ENCODE peak calls at places on chromosomes 1 and 21, in nine cellular contexts. E, G, F, V, Y, K, P, Z and J are unnamed samples.

GRCh38 chr1:110615548-110616130 is 9.5 kb upstream of the KCNA2 start:
- DNase-seq in Y (peak; percentile 75), K (peak; percentile 40), G (peak; percentile 78), E (peak; percentile 72), P (peak; percentile 55), V (peak; percentile 82), F (peak; percentile 74), Z (peak; percentile 68), J (peak; percentile 53)

GRCh38 chr1:63779338-63779819 is 5.6 kb downstream of the ROR1 start:
- DNase-seq in Z (no peak), G (no peak), V (no peak), F (no peak), K (no peak), E (no peak), P (peak; percentile 28), Y (no peak), J (no peak)

GRCh38 chr21:36126166-36126565 is 8.7 kb upstream of the CBR3 start:
- DNase-seq in Z (no peak), V (no peak), P (no peak), F (no peak), K (no peak), Y (peak; percentile 67), G (peak; percentile 71), E (no peak), J (no peak)

GRCh38 chr1:43935711-43936427 is 2.3 kb downstream of the ARTN start:
- DNase-seq in K (no peak), F (no peak), V (no peak), Z (no peak), Y (peak; percentile 88), P (no peak), E (no peak), G (peak; percentile 94), J (no peak)

GRCh38 chr1:71464016-71464415 is 383.2 kb upstream of the ZRANB2 start:
- DNase-seq in Z (no peak), Y (no peak), P (peak; percentile 46), E (no peak), G (peak; percentile 1), K (no peak), V (no peak), F (no peak), J (no peak)

GRCh38 chr1:203795382-203796222 is at the start of the genes ZBED6 and ZC3H11A:
- DNase-seq in P (peak; percentile 98), E (peak; percentile 100), V (peak; percentile 97), F (peak; percentile 99), Y (peak; percentile 99), G (peak; percentile 99), K (peak; percentile 98), Z (peak; percentile 81), J (peak; percentile 98)

GRCh38 chr21:45556645-45557601 is 14.7 kb upstream of the SLC19A1 start:
- DNase-seq in K (no peak), P (no peak), Z (no peak), V (peak; percentile 36), F (peak; percentile 72), E (no peak), Y (no peak), G (peak; percentile 19), J (no peak)

GRCh38 chr1:173164686-173165085 is 42.4 kb downstream of the TNFSF4 start:
- DNase-seq in V (no peak), F (no peak), P (no peak), Z (no peak), K (no peak), Y (no peak), E (no peak), G (no peak), J (no peak)

GRCh38 chr1:229192031-229192430 is 78.9 kb upstream of the RAB4A start:
- DNase-seq in G (peak; percentile 89), F (no peak), Y (no peak), E (no peak), K (no peak), V (no peak), P (peak; percentile 23), Z (no peak), J (no peak)

GRCh38 chr1:87325982-87326738 is 2.5 kb upstream of the LMO4 start:
- DNase-seq in V (peak; percentile 19), Y (peak; percentile 78), K (peak; percentile 51), F (no peak), Z (no peak), P (no peak), E (no peak), G (peak; percentile 71), J (peak; percentile 40)

GRCh38 chr1:189434461-189434860 is 1043.2 kb downstream of the BRINP3 start:
- DNase-seq in K (no peak), P (no peak), Y (no peak), F (no peak), E (no peak), V (no peak), Z (no peak), G (peak; percentile 0), J (no peak)

GRCh38 chr1:207316141-207316540 is 5.3 kb upstream of the CD55 start:
- DNase-seq in K (no peak), Z (no peak), P (no peak), V (no peak), Y (no peak), E (no peak), F (no peak), G (peak; percentile 49), J (no peak)

GRCh38 chr1:182206628-182207239 is 145.2 kb upstream of the ZNF648 start:
- DNase-seq in Y (peak; percentile 46), F (peak; percentile 88), P (peak; percentile 71), G (no peak), E (no peak), V (no peak), Z (no peak), K (no peak), J (no peak)

GRCh38 chr1:154469844-154470417 is 32.1 kb upstream of the TDRD10 start:
- DNase-seq in F (no peak), V (no peak), K (no peak), Z (no peak), P (no peak), Y (no peak), G (no peak), E (no peak), J (no peak)

GRCh38 chr1:231590453-231591198 is 36.0 kb upstream of the DISC1 start:
- DNase-seq in V (peak; percentile 37), P (peak; percentile 67), K (peak; percentile 27), Z (peak; percentile 17), Y (peak; percentile 52), F (no peak), E (peak; percentile 40), G (peak; percentile 79), J (peak; percentile 64)

GRCh38 chr1:63148825-63149645 is 173.3 kb upstream of the FOXD3 start:
- DNase-seq in Y (peak; percentile 41), P (no peak), V (no peak), F (no peak), K (no peak), Z (no peak), E (peak; percentile 40), G (peak; percentile 51), J (peak; percentile 49)

GRCh38 chr1:42146916-42147320 is 6.3 kb upstream of the GUCA2B start:
- DNase-seq in F (no peak), Y (peak; percentile 94), E (peak; percentile 48), G (peak; percentile 91), Z (no peak), K (peak; percentile 61), P (peak; percentile 26), V (peak; percentile 12), J (peak; percentile 56)

GRCh38 chr1:44043176-44044070 is 12.2 kb upstream of the SLC6A9 start:
- DNase-seq in G (no peak), V (no peak), Y (no peak), F (peak; percentile 53), Z (no peak), E (no peak), P (no peak), K (no peak), J (no peak)

GRCh38 chr1:2446394-2446793 is 29.7 kb upstream of the PLCH2 start:
- DNase-seq in K (no peak), E (no peak), V (peak; percentile 66), Z (no peak), Y (no peak), P (no peak), F (no peak), G (no peak), J (peak; percentile 36)